ENCODE peak calls at places on chromosomes 13 and 19, in six cellular contexts. H, G, T, Y, S and L are unnamed samples.

GRCh38 chr13:106063591-106064308 is 471.7 kb downstream of the EFNB2 start:
- DNase-seq in H (no peak), G (no peak), T (no peak), Y (no peak), S (peak; percentile 43), L (no peak)

GRCh38 chr19:54560881-54561385 is 12.7 kb upstream of the LILRA2 start:
- DNase-seq in H (no peak), G (no peak), T (no peak), Y (no peak), S (no peak), L (no peak)

GRCh38 chr13:51066091-51066831 is 44.8 kb downstream of the C13orf42 start:
- DNase-seq in H (no peak), G (no peak), T (peak; percentile 52), Y (no peak), S (peak; percentile 26), L (peak; percentile 34)

GRCh38 chr19:2469102-2469914 is 6.6 kb upstream of the GADD45B start:
- DNase-seq in H (no peak), G (no peak), T (no peak), Y (no peak), S (peak; percentile 71), L (peak; percentile 56)

GRCh38 chr13:43785681-43786471 is 896 bp downstream of the ENOX1 start:
- DNase-seq in H (peak; percentile 93), G (peak; percentile 93), T (peak; percentile 65), Y (peak; percentile 68), S (peak; percentile 82), L (peak; percentile 81)

GRCh38 chr13:39765801-39766463 is 110.5 kb downstream of the COG6 start:
- DNase-seq in H (peak; percentile 49), G (peak; percentile 85), T (no peak), Y (peak; percentile 76), S (peak; percentile 40), L (peak; percentile 38)

GRCh38 chr13:99153219-99153618 is 47.4 kb upstream of the UBAC2 start:
- DNase-seq in H (no peak), G (no peak), T (no peak), Y (no peak), S (peak; percentile 27), L (no peak)

GRCh38 chr19:2983351-2984195 is 6.2 kb downstream of the TLE6 start:
- DNase-seq in H (peak; percentile 54), G (peak; percentile 94), T (no peak), Y (peak; percentile 48), S (peak; percentile 90), L (peak; percentile 95)

GRCh38 chr19:33755314-33756020 is 41.2 kb upstream of the KCTD15 start:
- DNase-seq in H (no peak), G (no peak), T (no peak), Y (no peak), S (no peak), L (peak; percentile 43)

GRCh38 chr19:1355258-1355973 is 28.3 kb upstream of the NDUFS7 start:
- DNase-seq in H (no peak), G (no peak), T (no peak), Y (no peak), S (peak; percentile 37), L (peak; percentile 61)

GRCh38 chr19:29623726-29624488 is 17.8 kb downstream of the POP4 start:
- DNase-seq in H (no peak), G (no peak), T (no peak), Y (peak; percentile 9), S (no peak), L (peak; percentile 37)

GRCh38 chr13:24223341-24224231 is 63.1 kb downstream of the SPATA13 start:
- DNase-seq in H (no peak), G (no peak), T (no peak), Y (no peak), S (no peak), L (no peak)

GRCh38 chr19:11165486-11166030 is 10.0 kb upstream of the SPC24 start:
- DNase-seq in H (no peak), G (no peak), T (no peak), Y (no peak), S (peak; percentile 46), L (no peak)

GRCh38 chr13:113741101-113741731 is 17.8 kb upstream of the TMEM255B start:
- DNase-seq in H (no peak), G (no peak), T (no peak), Y (peak; percentile 9), S (no peak), L (no peak)

GRCh38 chr19:42323852-42324654 is 1.4 kb upstream of the MEGF8 start:
- DNase-seq in H (no peak), G (no peak), T (no peak), Y (peak; percentile 48), S (no peak), L (peak; percentile 87)

GRCh38 chr19:46471116-46471733 is at the start of gene PNMA8A:
- DNase-seq in H (peak; percentile 87), G (no peak), T (peak; percentile 84), Y (peak; percentile 46), S (peak; percentile 92), L (peak; percentile 99)
- H3K4me3 ChIP-seq in H (peak within 1 kb of the TSS; percentile 57), G (no peak within 1 kb of the TSS), T (peak within 1 kb of the TSS; percentile 29), Y (no peak within 1 kb of the TSS), S (peak within 1 kb of the TSS; percentile 47), L (peak within 1 kb of the TSS; percentile 74)

DNA sequence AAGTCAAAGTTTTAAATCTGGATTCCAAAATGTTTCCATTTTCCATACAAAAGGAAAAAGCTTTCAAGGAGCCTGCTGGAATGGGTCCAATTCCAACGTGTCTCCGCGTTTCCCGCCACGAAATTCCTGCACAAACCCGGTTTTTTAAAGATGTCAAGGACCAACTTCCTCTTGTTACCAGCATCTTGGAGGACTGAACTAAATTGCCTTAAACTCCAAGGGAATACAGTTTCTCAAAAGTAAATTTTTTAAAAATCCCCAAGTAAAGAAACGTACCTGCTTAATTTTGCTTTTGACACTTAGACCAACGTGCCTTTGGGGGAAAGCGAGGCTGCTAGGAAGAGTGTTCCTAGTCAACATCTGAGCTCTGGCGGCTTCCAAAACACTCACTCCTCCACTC is 12.3 kb upstream of the SOX1 start:
- DNase-seq in H (no peak), G (no peak), T (no peak), Y (no peak), S (no peak), L (no peak)
- H3K4me3 ChIP-seq in H (no peak overlapping the region), G (no peak overlapping the region), T (no peak overlapping the region), Y (no peak overlapping the region), S (no peak overlapping the region), L (no peak overlapping the region)

DNA sequence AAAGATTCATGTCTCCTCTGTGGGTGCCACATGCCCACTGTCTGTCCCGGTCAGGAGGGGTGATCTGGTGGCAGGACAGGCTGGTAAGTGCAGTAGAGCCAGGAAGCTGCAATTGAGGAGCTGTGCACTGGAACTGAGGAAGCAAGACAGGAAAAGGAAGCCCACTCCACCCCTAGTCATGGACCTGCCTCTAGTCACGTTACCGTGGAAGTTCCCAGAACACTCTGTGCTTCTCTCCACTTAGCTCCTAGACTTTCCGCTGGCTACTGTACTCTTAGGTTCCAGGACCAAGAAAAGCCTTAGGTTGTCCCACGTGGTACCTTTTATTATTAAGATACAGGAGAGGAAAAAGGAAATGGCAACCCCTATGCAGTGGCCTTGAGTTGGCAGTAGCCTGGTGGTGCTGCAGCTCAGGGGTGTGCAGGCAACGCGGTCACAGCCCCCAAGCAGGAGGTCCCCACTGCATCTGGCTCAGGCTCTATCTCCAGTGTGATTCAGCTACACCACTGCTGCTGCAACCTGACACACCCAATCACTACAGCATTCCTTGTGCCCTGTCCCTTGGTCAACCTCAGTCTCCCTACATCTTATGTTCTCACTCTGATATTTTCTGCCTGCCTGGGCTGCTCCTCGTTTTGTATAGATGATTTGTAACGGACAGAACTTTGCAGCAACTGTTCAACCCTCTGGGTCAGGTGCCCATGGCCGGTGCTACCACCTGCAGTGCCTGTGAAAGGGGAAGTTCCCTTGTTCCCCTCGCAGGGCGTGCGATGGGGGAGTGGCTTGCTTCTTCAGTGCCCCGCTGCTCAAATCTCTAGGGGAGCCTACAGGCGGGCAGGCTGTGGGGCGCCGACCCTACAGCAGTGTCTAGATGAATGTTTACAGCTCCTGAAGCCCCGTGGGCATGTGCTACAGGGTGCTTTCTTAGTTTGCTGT is 24.4 kb upstream of the GPR12 start:
- DNase-seq in H (no peak), G (no peak), T (no peak), Y (no peak), S (no peak), L (peak; percentile 48)
- H3K4me3 ChIP-seq in H (no peak overlapping the region), G (no peak overlapping the region), T (no peak overlapping the region), Y (no peak overlapping the region), S (no peak overlapping the region), L (peak overlapping the region; percentile 56)

GRCh38 chr13:53124568-53125094 is 96.0 kb downstream of the OLFM4 start:
- DNase-seq in H (no peak), G (no peak), T (no peak), Y (no peak), S (no peak), L (no peak)

GRCh38 chr13:53126803-53127202 is 98.2 kb downstream of the OLFM4 start:
- DNase-seq in H (no peak), G (no peak), T (no peak), Y (no peak), S (peak; percentile 68), L (no peak)

GRCh38 chr13:53121879-53122278 is 93.3 kb downstream of the OLFM4 start:
- DNase-seq in H (no peak), G (no peak), T (no peak), Y (no peak), S (no peak), L (no peak)

GRCh38 chr13:53123536-53123935 is 94.9 kb downstream of the OLFM4 start:
- DNase-seq in H (no peak), G (no peak), T (no peak), Y (no peak), S (no peak), L (no peak)

GRCh38 chr13:53121131-53121773 is 92.6 kb downstream of the OLFM4 start:
- DNase-seq in H (no peak), G (no peak), T (no peak), Y (no peak), S (no peak), L (no peak)
- H3K4me3 ChIP-seq in H (no peak overlapping the region), G (no peak overlapping the region), T (no peak overlapping the region), Y (no peak overlapping the region), S (no peak overlapping the region), L (no peak overlapping the region)

GRCh38 chr19:38650180-38650775 is 2.8 kb downstream of the ACTN4 start:
- DNase-seq in H (no peak), G (no peak), T (no peak), Y (peak; percentile 75), S (no peak), L (peak; percentile 41)

GRCh38 chr19:38648789-38649304 is 1.4 kb downstream of the ACTN4 start:
- DNase-seq in H (no peak), G (no peak), T (no peak), Y (no peak), S (no peak), L (peak; percentile 46)

GRCh38 chr19:38649305-38650179 is 2.1 kb downstream of the ACTN4 start:
- DNase-seq in H (no peak), G (no peak), T (peak; percentile 67), Y (peak; percentile 88), S (no peak), L (peak; percentile 55)

GRCh38 chr19:38653028-38653571 is 5.7 kb downstream of the ACTN4 start:
- DNase-seq in H (peak; percentile 59), G (no peak), T (no peak), Y (peak; percentile 66), S (peak; percentile 60), L (no peak)

DNA sequence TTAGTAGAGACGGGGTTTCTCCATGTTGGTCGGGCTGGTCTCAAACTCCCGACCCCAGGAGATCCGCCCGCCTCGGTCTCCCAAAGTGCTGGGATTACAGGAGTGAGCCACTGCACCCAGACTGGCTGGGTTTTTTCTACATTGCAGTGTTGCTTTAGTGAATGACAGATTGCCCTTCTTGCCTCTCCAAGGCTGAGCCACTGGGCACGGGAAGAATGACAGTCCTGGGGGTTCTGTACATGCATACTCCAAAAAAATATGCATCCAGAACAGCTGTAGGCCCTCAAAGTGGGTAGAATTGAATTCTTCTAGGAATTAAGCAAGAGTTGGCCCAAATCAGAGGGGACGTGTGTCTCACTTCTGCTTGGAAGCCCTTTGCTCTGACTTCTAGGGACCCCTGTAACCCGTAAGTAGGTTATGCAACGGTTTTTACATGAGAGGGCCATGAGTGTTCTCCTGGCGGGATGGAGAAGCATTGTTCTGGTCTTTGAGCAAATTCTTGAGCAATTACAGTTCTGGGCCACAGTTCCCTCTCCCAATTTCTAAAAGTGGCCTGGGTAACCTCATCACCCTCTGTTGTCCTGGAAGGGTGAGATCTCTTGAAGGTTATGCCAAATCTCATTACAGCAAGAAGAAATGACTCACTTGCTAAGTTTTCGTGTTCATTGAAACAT is 3.6 kb downstream of the ACTN4 start:
- DNase-seq in H (no peak), G (no peak), T (peak; percentile 65), Y (no peak), S (peak; percentile 89), L (no peak)
- H3K4me3 ChIP-seq in H (no peak overlapping the region), G (no peak overlapping the region), T (peak overlapping the region; percentile 7), Y (no peak overlapping the region), S (no peak overlapping the region), L (no peak overlapping the region)